ENCODE peak calls at places on chromosomes 5 and 9, in eight cellular contexts. One of them, this sample, is unnamed.

GRCh38 chr9:99023831-99024230 is 80.1 kb downstream of the COL15A1 start:
- DNase-seq in putamen: no peak
- DNase-seq in T-helper 1 cell: no peak
- DNase-seq in suprapubic skin: no peak
- DNase-seq in stimulated activated CD8-positive, alpha-beta memory T cell treated with anti-CD3 and anti-CD28 coated beads, Interleukin-15, amount 100 ng/mL, for 1 hour: no peak
- DNase-seq in IMR-90: peak
- DNase-seq in Kasumi-1: no peak
- DNase-seq in foreskin fibroblast: peak
- DNase-seq in this sample: no peak

GRCh38 chr5:124236366-124237231 is 509.8 kb downstream of the ZNF608 start:
- DNase-seq in IMR-90: peak
- DNase-seq in T-helper 1 cell: no peak
- DNase-seq in stimulated activated CD8-positive, alpha-beta memory T cell treated with anti-CD3 and anti-CD28 coated beads, Interleukin-15, amount 100 ng/mL, for 1 hour: no peak
- DNase-seq in Kasumi-1: no peak
- DNase-seq in foreskin fibroblast: peak
- DNase-seq in putamen: peak
- DNase-seq in suprapubic skin: no peak
- DNase-seq in this sample: no peak

GRCh38 chr9:75088646-75089368 is 493 bp downstream of the OSTF1 start:
- DNase-seq in IMR-90: peak
- DNase-seq in T-helper 1 cell: peak
- DNase-seq in Kasumi-1: peak
- DNase-seq in foreskin fibroblast: peak
- DNase-seq in putamen: peak
- DNase-seq in stimulated activated CD8-positive, alpha-beta memory T cell treated with anti-CD3 and anti-CD28 coated beads, Interleukin-15, amount 100 ng/mL, for 1 hour: peak
- DNase-seq in suprapubic skin: peak
- DNase-seq in this sample: no peak

GRCh38 chr5:22329683-22330082 is 523.5 kb downstream of the CDH12 start:
- DNase-seq in putamen: no peak
- DNase-seq in IMR-90: no peak
- DNase-seq in stimulated activated CD8-positive, alpha-beta memory T cell treated with anti-CD3 and anti-CD28 coated beads, Interleukin-15, amount 100 ng/mL, for 1 hour: no peak
- DNase-seq in Kasumi-1: no peak
- DNase-seq in foreskin fibroblast: no peak
- DNase-seq in suprapubic skin: no peak
- DNase-seq in T-helper 1 cell: no peak
- DNase-seq in this sample: no peak

GRCh38 chr9:109856785-109857184 is 76.8 kb downstream of the PALM2AKAP2 start:
- DNase-seq in putamen: peak
- DNase-seq in suprapubic skin: no peak
- DNase-seq in Kasumi-1: no peak
- DNase-seq in IMR-90: peak
- DNase-seq in foreskin fibroblast: peak
- DNase-seq in stimulated activated CD8-positive, alpha-beta memory T cell treated with anti-CD3 and anti-CD28 coated beads, Interleukin-15, amount 100 ng/mL, for 1 hour: no peak
- DNase-seq in T-helper 1 cell: no peak
- DNase-seq in this sample: no peak

GRCh38 chr5:1727571-1727970 is 72.1 kb downstream of the MRPL36 start:
- DNase-seq in suprapubic skin: peak
- DNase-seq in Kasumi-1: no peak
- DNase-seq in T-helper 1 cell: no peak
- DNase-seq in foreskin fibroblast: no peak
- DNase-seq in stimulated activated CD8-positive, alpha-beta memory T cell treated with anti-CD3 and anti-CD28 coated beads, Interleukin-15, amount 100 ng/mL, for 1 hour: no peak
- DNase-seq in putamen: no peak
- DNase-seq in IMR-90: no peak
- DNase-seq in this sample: no peak

GRCh38 chr9:88272986-88273385 is 115.3 kb upstream of the SPIN1 start:
- DNase-seq in putamen: no peak
- DNase-seq in stimulated activated CD8-positive, alpha-beta memory T cell treated with anti-CD3 and anti-CD28 coated beads, Interleukin-15, amount 100 ng/mL, for 1 hour: no peak
- DNase-seq in IMR-90: no peak
- DNase-seq in Kasumi-1: no peak
- DNase-seq in foreskin fibroblast: no peak
- DNase-seq in suprapubic skin: no peak
- DNase-seq in T-helper 1 cell: no peak
- DNase-seq in this sample: no peak

GRCh38 chr9:114005371-114006154 is 72.5 kb downstream of the AMBP start:
- DNase-seq in T-helper 1 cell: no peak
- DNase-seq in Kasumi-1: no peak
- DNase-seq in suprapubic skin: peak
- DNase-seq in IMR-90: no peak
- DNase-seq in stimulated activated CD8-positive, alpha-beta memory T cell treated with anti-CD3 and anti-CD28 coated beads, Interleukin-15, amount 100 ng/mL, for 1 hour: no peak
- DNase-seq in putamen: no peak
- DNase-seq in foreskin fibroblast: no peak
- DNase-seq in this sample: no peak

GRCh38 chr5:160507181-160507811 is 85.6 kb downstream of the PTTG1 start:
- DNase-seq in suprapubic skin: no peak
- DNase-seq in T-helper 1 cell: peak
- DNase-seq in stimulated activated CD8-positive, alpha-beta memory T cell treated with anti-CD3 and anti-CD28 coated beads, Interleukin-15, amount 100 ng/mL, for 1 hour: no peak
- DNase-seq in IMR-90: peak
- DNase-seq in putamen: peak
- DNase-seq in foreskin fibroblast: peak
- DNase-seq in Kasumi-1: peak
- DNase-seq in this sample: no peak

GRCh38 chr5:145774442-145774841 is 60.7 kb downstream of the PRELID2 start:
- DNase-seq in putamen: no peak
- DNase-seq in Kasumi-1: no peak
- DNase-seq in IMR-90: no peak
- DNase-seq in suprapubic skin: no peak
- DNase-seq in T-helper 1 cell: no peak
- DNase-seq in foreskin fibroblast: no peak
- DNase-seq in stimulated activated CD8-positive, alpha-beta memory T cell treated with anti-CD3 and anti-CD28 coated beads, Interleukin-15, amount 100 ng/mL, for 1 hour: no peak
- DNase-seq in this sample: no peak

GRCh38 chr9:91132576-91133073 is 229.1 kb downstream of the AUH start:
- DNase-seq in suprapubic skin: no peak
- DNase-seq in Kasumi-1: no peak
- DNase-seq in foreskin fibroblast: no peak
- DNase-seq in stimulated activated CD8-positive, alpha-beta memory T cell treated with anti-CD3 and anti-CD28 coated beads, Interleukin-15, amount 100 ng/mL, for 1 hour: no peak
- DNase-seq in putamen: no peak
- DNase-seq in IMR-90: no peak
- DNase-seq in T-helper 1 cell: no peak
- DNase-seq in this sample: no peak

GRCh38 chr9:4106081-4106491 is 193.8 kb downstream of the GLIS3 start:
- DNase-seq in stimulated activated CD8-positive, alpha-beta memory T cell treated with anti-CD3 and anti-CD28 coated beads, Interleukin-15, amount 100 ng/mL, for 1 hour: no peak
- DNase-seq in IMR-90: no peak
- DNase-seq in putamen: no peak
- DNase-seq in foreskin fibroblast: no peak
- DNase-seq in Kasumi-1: no peak
- DNase-seq in T-helper 1 cell: no peak
- DNase-seq in suprapubic skin: no peak
- DNase-seq in this sample: no peak

GRCh38 chr9:36325081-36325828 is 67.0 kb upstream of the GNE start:
- DNase-seq in foreskin fibroblast: no peak
- DNase-seq in suprapubic skin: peak
- DNase-seq in stimulated activated CD8-positive, alpha-beta memory T cell treated with anti-CD3 and anti-CD28 coated beads, Interleukin-15, amount 100 ng/mL, for 1 hour: no peak
- DNase-seq in putamen: no peak
- DNase-seq in IMR-90: no peak
- DNase-seq in T-helper 1 cell: no peak
- DNase-seq in Kasumi-1: no peak
- DNase-seq in this sample: no peak